ENCODE peak calls at places on chromosome 12, in five cellular contexts. One of them, this sample, is unnamed.

GRCh38 chr12:120980800-120981368 is 2.5 kb downstream of the HNF1A start:
- DNase-seq in left colon: peak
- DNase-seq in amniotic stem cell: no peak
- DNase-seq in GM04503: no peak
- DNase-seq in stimulated activated CD4-positive, alpha-beta T cell treated with anti-CD3 and anti-CD28 coated beads, Interleukin-15, amount 100 ng/mL, for 1 hour: no peak
- DNase-seq in this sample: peak

GRCh38 chr12:88111074-88111652 is 30.7 kb downstream of the CEP290 start:
- DNase-seq in left colon: no peak
- DNase-seq in GM04503: no peak
- DNase-seq in amniotic stem cell: peak
- DNase-seq in stimulated activated CD4-positive, alpha-beta T cell treated with anti-CD3 and anti-CD28 coated beads, Interleukin-15, amount 100 ng/mL, for 1 hour: no peak
- DNase-seq in this sample: no peak

GRCh38 chr12:90964616-90965015 is 9.6 kb upstream of the CCER1 start:
- DNase-seq in GM04503: no peak
- DNase-seq in stimulated activated CD4-positive, alpha-beta T cell treated with anti-CD3 and anti-CD28 coated beads, Interleukin-15, amount 100 ng/mL, for 1 hour: no peak
- DNase-seq in left colon: no peak
- DNase-seq in amniotic stem cell: no peak
- DNase-seq in this sample: no peak

GRCh38 chr12:92554316-92554905 is 148.4 kb upstream of the PLEKHG7 start:
- DNase-seq in GM04503: no peak
- DNase-seq in left colon: no peak
- DNase-seq in stimulated activated CD4-positive, alpha-beta T cell treated with anti-CD3 and anti-CD28 coated beads, Interleukin-15, amount 100 ng/mL, for 1 hour: no peak
- DNase-seq in amniotic stem cell: no peak
- DNase-seq in this sample: no peak

GRCh38 chr12:12156835-12157234 is 86.1 kb downstream of the BCL2L14 start:
- DNase-seq in amniotic stem cell: no peak
- DNase-seq in stimulated activated CD4-positive, alpha-beta T cell treated with anti-CD3 and anti-CD28 coated beads, Interleukin-15, amount 100 ng/mL, for 1 hour: no peak
- DNase-seq in left colon: no peak
- DNase-seq in GM04503: no peak
- DNase-seq in this sample: no peak

GRCh38 chr12:40271981-40272664 is 47.3 kb downstream of the LRRK2 start:
- DNase-seq in stimulated activated CD4-positive, alpha-beta T cell treated with anti-CD3 and anti-CD28 coated beads, Interleukin-15, amount 100 ng/mL, for 1 hour: no peak
- DNase-seq in GM04503: no peak
- DNase-seq in left colon: no peak
- DNase-seq in amniotic stem cell: no peak
- DNase-seq in this sample: peak

GRCh38 chr12:124902916-124903315 is 11.5 kb downstream of the UBC start:
- DNase-seq in GM04503: no peak
- DNase-seq in amniotic stem cell: no peak
- DNase-seq in left colon: no peak
- DNase-seq in stimulated activated CD4-positive, alpha-beta T cell treated with anti-CD3 and anti-CD28 coated beads, Interleukin-15, amount 100 ng/mL, for 1 hour: no peak
- DNase-seq in this sample: no peak

GRCh38 chr12:83996671-83997070 is 915.9 kb downstream of the SLC6A15 start:
- DNase-seq in amniotic stem cell: no peak
- DNase-seq in stimulated activated CD4-positive, alpha-beta T cell treated with anti-CD3 and anti-CD28 coated beads, Interleukin-15, amount 100 ng/mL, for 1 hour: no peak
- DNase-seq in GM04503: peak
- DNase-seq in left colon: no peak
- DNase-seq in this sample: no peak

GRCh38 chr12:80967565-80967964 is 29.8 kb upstream of the LIN7A start:
- DNase-seq in left colon: no peak
- DNase-seq in amniotic stem cell: no peak
- DNase-seq in GM04503: no peak
- DNase-seq in stimulated activated CD4-positive, alpha-beta T cell treated with anti-CD3 and anti-CD28 coated beads, Interleukin-15, amount 100 ng/mL, for 1 hour: no peak
- DNase-seq in this sample: no peak

GRCh38 chr12:8742501-8742900 is 44.7 kb downstream of the RIMKLB start:
- DNase-seq in GM04503: peak
- DNase-seq in stimulated activated CD4-positive, alpha-beta T cell treated with anti-CD3 and anti-CD28 coated beads, Interleukin-15, amount 100 ng/mL, for 1 hour: no peak
- DNase-seq in amniotic stem cell: peak
- DNase-seq in left colon: no peak
- DNase-seq in this sample: no peak

GRCh38 chr12:121507984-121508383 is 72.8 kb downstream of the KDM2B start:
- DNase-seq in left colon: no peak
- DNase-seq in GM04503: no peak
- DNase-seq in amniotic stem cell: no peak
- DNase-seq in stimulated activated CD4-positive, alpha-beta T cell treated with anti-CD3 and anti-CD28 coated beads, Interleukin-15, amount 100 ng/mL, for 1 hour: no peak
- DNase-seq in this sample: no peak

GRCh38 chr12:42698213-42698612 is 108.7 kb upstream of the PRICKLE1 start:
- DNase-seq in GM04503: peak
- DNase-seq in stimulated activated CD4-positive, alpha-beta T cell treated with anti-CD3 and anti-CD28 coated beads, Interleukin-15, amount 100 ng/mL, for 1 hour: no peak
- DNase-seq in left colon: no peak
- DNase-seq in amniotic stem cell: no peak
- DNase-seq in this sample: no peak